ENCODE peak calls at places on chromosomes 1 and 21, in four cellular contexts. Q is colonic mucosa, F is neural progenitor cell, R is mammary epithelial cell. P is an unnamed sample.
A peak's percentile ranks its signal among the peaks of the same experiment; 100 is the strongest.

GRCh38 chr1:201655910-201656669 is 117.2 kb downstream of the NAV1 start:
- DNase-seq in Q (peak; percentile 76), F (no peak), R (no peak), P (peak; percentile 93)

GRCh38 chr1:147824776-147825175 is 64.4 kb upstream of the GJA5 start:
- DNase-seq in Q (no peak), F (no peak), R (no peak), P (no peak)

GRCh38 chr1:204941415-204942338 is 71.0 kb downstream of the NFASC start:
- DNase-seq in Q (peak; percentile 76), F (peak; percentile 87), R (peak; percentile 37), P (peak; percentile 46)

GRCh38 chr1:221601166-221601565 is 140.7 kb downstream of the DUSP10 start:
- DNase-seq in Q (no peak), F (no peak), R (no peak), P (no peak)

GRCh38 chr1:53138991-53139884 is 3.2 kb downstream of the SLC1A7 start:
- DNase-seq in Q (no peak), F (no peak), R (no peak), P (no peak)

GRCh38 chr1:6262570-6263420 is 1.9 kb upstream of the GPR153 start:
- DNase-seq in Q (peak; percentile 56), F (no peak), R (no peak), P (no peak)

GRCh38 chr1:183472488-183473285 is at the start of gene SMG7:
- DNase-seq in Q (peak; percentile 62), F (peak; percentile 51), R (peak; percentile 33), P (peak; percentile 33)

GRCh38 chr1:5620997-5621396 is 371.2 kb downstream of the NPHP4 start:
- DNase-seq in Q (no peak), F (peak; percentile 76), R (no peak), P (no peak)

GRCh38 chr1:67664048-67664447 is 21.0 kb upstream of the GADD45A start:
- DNase-seq in Q (no peak), F (no peak), R (no peak), P (no peak)

GRCh38 chr1:178310685-178311105 is 186.1 kb downstream of the CLEC20A start:
- DNase-seq in Q (no peak), F (peak; percentile 62), R (peak; percentile 74), P (peak; percentile 83)

GRCh38 chr1:108151548-108151947 is 48.6 kb downstream of the SLC25A24 start:
- DNase-seq in Q (no peak), F (no peak), R (no peak), P (no peak)

GRCh38 chr1:53334781-53335180 is 6.9 kb upstream of the LRP8 start:
- DNase-seq in Q (no peak), F (no peak), R (no peak), P (no peak)

GRCh38 chr1:184255560-184255959 is 131.3 kb upstream of the C1orf21 start:
- DNase-seq in Q (no peak), F (no peak), R (no peak), P (no peak)

GRCh38 chr1:216183007-216183406 is 240.2 kb downstream of the USH2A start:
- DNase-seq in Q (no peak), F (peak; percentile 65), R (no peak), P (no peak)

GRCh38 chr1:219917281-219917680 is 11.1 kb downstream of the SLC30A10 start:
- DNase-seq in Q (no peak), F (no peak), R (no peak), P (no peak)

GRCh38 chr1:31927661-31927980 is 10.5 kb downstream of the PTP4A2 start:
- DNase-seq in Q (no peak), F (no peak), R (no peak), P (no peak)
- H3K4me1 ChIP-seq in Q (peaks cover 29% of the 10 kb centered on the region), F (peaks cover 48% of the 10 kb centered on the region), R (peaks cover 19% of the 10 kb centered on the region), P (peaks cover 2% of the 10 kb centered on the region)

GRCh38 chr1:21320410-21321107 is 30.3 kb upstream of the ECE1 start:
- DNase-seq in Q (no peak), F (no peak), R (no peak), P (no peak)
- H3K27ac ChIP-seq in Q (no peak overlapping the region), F (no peak overlapping the region), R (no peak overlapping the region), P (peak overlapping the region; percentile 12)

GRCh38 chr1:39568208-39568607 is 8.4 kb downstream of the PABPC4 start:
- DNase-seq in Q (no peak), F (no peak), R (no peak), P (no peak)

GRCh38 chr1:39564941-39565340 is 11.6 kb downstream of the PABPC4 start:
- DNase-seq in Q (no peak), F (no peak), R (no peak), P (no peak)

GRCh38 chr1:39566441-39567137 is 10.0 kb downstream of the PABPC4 start:
- DNase-seq in Q (peak; percentile 86), F (no peak), R (no peak), P (peak; percentile 98)

GRCh38 chr1:39569034-39569433 is 7.6 kb downstream of the PABPC4 start:
- DNase-seq in Q (no peak), F (no peak), R (no peak), P (peak; percentile 44)

DNA sequence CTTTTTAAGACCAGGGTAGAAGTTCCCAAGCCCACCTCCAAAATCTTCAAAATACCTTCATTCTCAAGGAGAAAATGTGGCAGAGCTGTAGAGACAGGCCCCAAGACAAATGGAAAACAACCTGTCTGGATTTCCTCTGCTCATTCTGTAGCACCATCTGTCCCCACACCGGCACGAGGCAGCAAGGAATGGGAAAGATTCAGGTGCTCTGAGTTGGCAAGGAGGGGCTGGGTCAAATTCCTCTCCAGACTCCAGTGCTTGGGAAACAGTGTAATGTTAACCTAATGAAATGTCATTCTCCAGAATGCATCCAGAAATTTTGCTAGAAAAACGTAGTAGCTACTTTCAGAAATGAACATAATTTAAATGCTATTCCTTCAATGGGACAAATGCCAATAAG is 9.3 kb downstream of the PABPC4 start:
- DNase-seq in Q (no peak), F (no peak), R (no peak), P (peak; percentile 66)
- H3K36me3 ChIP-seq in Q (peaks cover 43% of the 10 kb centered on the region), F (peaks cover 37% of the 10 kb centered on the region), R (peaks cover 86% of the 10 kb centered on the region), P (peaks cover 56% of the 10 kb centered on the region)

DNA sequence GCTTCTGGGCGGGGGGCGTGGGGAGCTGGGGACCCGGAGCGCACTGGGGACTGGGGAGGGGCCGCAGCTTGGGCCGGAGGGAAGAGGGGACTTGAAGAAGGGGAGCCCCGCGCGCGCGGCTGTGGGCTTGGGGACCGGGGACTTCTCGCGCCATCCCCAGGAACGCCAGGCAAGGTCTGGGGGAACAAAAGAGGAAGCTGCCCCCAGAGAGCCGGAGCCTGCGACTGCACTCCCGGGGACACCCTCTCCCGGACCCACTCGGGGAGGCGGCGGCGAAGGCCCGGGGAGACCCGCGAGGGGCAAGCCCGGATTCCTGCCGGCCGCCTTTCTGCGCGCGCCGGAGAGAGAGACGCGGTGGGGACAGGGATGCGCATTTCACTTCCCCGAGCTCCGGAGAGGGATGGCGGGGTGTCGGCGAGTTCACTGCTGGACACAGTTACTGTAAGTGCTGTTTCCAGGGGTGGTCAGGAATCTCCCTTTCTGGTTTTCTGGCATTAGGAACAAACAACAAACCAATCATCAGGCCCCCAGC is 732 bp downstream of the ABCG1 start:
- DNase-seq in Q (no peak), F (peak; percentile 57), R (no peak), P (no peak)
- H3K4me1 ChIP-seq in Q (peaks cover 6% of the 10 kb centered on the region), F (peaks cover 9% of the 10 kb centered on the region), R (peaks cover 33% of the 10 kb centered on the region), P (no peaks in the 10 kb centered on the region)

DNA sequence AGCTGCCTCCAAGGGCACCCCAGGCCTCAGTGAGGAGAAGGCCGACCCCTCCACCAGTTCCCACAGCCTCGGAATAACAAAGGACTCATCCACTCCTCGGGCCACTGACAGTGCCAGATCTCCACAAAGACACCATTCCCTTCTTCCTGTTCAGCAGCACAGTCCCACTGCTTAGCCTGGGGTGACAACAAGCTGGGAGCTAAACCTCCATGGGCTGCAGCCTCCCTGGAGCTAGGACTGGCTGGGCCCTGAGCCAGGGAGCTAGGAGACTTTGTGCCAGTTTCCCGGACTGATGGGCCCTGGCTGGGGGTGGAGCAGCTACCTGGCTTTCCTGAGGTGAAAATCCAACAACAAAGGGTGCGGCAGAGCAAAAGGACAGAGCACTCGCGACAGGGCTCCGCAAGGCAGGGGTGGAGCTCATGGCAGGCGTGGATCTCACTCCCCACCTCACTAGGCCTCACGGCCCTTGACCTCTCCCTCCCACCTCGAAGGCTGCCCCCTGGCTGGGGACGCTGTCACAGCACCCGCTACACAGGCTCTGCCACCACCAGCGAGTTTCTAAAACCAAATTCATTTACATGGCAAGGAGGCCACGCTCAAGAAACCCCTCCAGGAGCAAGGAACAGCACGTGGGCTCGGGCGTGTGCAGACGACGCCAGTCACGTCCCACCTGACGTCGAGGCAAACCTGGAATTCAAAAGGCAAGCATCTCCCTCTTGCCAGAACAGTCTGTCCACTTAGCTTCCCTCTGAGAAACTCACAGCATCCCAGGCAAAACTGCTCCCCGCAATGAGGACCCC is 13.8 kb downstream of the SLC35E2B start:
- DNase-seq in Q (peak; percentile 93), F (no peak), R (no peak), P (peak; percentile 99)
- H3K27ac ChIP-seq in Q (peak overlapping the region; percentile 80), F (peak overlapping the region; percentile 46), R (no peak overlapping the region), P (peak overlapping the region; percentile 93)

DNA sequence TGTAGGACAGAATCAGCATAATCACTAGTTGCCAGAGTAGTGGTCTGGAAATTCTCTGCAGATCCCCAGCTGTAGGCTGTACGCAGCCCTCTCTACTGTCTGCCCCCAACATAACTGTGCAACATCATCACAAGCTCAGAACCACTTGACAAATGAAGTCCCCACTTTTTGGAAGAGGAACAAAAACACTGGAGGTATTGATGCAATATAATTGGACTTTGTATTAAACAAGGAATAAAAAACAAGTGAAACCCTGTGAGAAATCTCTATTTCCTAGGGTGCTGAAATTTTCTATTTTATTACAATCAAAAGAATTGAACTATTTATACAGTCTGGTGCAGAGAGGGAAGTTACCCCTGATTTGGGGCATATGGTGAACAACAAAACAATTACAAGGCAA is 15.2 kb downstream of the PHTF1 start:
- DNase-seq in Q (no peak), F (no peak), R (no peak), P (no peak)
- H3K36me3 ChIP-seq in Q (no peaks in the 10 kb centered on the region), F (peaks cover 11% of the 10 kb centered on the region), R (no peaks in the 10 kb centered on the region), P (peaks cover 3% of the 10 kb centered on the region)

DNA sequence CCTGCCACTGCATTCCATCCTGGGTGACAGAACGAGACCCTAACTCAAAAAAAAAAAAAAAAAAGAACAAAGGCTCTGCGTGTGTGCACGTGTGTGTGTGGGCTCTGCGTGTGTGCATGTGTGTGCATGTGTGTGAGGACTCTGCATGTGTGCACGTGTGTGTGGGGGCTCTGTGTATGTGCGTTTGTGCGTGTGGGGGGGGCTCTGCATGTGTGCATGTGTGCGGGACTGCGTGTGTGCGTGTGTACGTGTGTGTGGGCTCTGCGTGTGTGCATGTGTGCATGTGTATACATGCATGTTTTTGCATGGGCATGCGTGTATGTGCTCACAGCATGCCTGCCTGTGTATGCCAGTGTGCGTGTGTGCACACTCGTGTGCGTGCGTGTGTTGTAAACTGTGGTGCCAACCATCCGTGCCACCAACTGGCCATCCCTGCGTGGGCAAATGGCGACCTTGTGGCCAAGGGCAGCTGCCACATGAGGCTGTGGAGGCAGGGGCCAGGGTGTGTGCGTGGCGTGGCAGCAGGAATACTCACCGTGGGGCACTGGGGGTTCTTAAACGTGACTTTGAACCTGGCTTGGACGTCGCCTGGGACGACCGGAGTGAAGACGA is 26.8 kb upstream of the TMEM52 start:
- DNase-seq in Q (no peak), F (no peak), R (no peak), P (no peak)
- H3K4me1 ChIP-seq in Q (no peaks in the 10 kb centered on the region), F (no peaks in the 10 kb centered on the region), R (peaks cover 8% of the 10 kb centered on the region), P (no peaks in the 10 kb centered on the region)